ENCODE peak calls at places on chromosome 13, in nine cellular contexts. One of them, this sample, is unnamed.

GRCh38 chr13:98910501-98910951 is 67.3 kb downstream of the DOCK9 start:
- DNase-seq in colonic mucosa: no peak
- DNase-seq in heart right ventricle: peak
- DNase-seq in GOT3: no peak
- DNase-seq in left ventricle myocardium inferior: no peak
- DNase-seq in activated CD4-positive, alpha-beta T cell treated with anti-CD3 and anti-CD28 coated beads, Interleukin-2, amount 50 U/mL, for 24 hours: peak
- DNase-seq in globus pallidus: no peak
- DNase-seq in activated T-cell treated with anti-CD3 and anti-CD28 coated beads, Interleukin-2, amount 50 U/mL, for 72 hours: peak
- DNase-seq in substantia nigra: no peak
- DNase-seq in this sample: no peak

GRCh38 chr13:99528547-99528946 is 27.3 kb downstream of the TM9SF2 start:
- DNase-seq in substantia nigra: no peak
- DNase-seq in GOT3: no peak
- DNase-seq in heart right ventricle: no peak
- DNase-seq in colonic mucosa: no peak
- DNase-seq in activated CD4-positive, alpha-beta T cell treated with anti-CD3 and anti-CD28 coated beads, Interleukin-2, amount 50 U/mL, for 24 hours: no peak
- DNase-seq in activated T-cell treated with anti-CD3 and anti-CD28 coated beads, Interleukin-2, amount 50 U/mL, for 72 hours: no peak
- DNase-seq in globus pallidus: no peak
- DNase-seq in left ventricle myocardium inferior: no peak
- DNase-seq in this sample: no peak

GRCh38 chr13:52450012-52450792 is at the start of gene VPS36:
- DNase-seq in left ventricle myocardium inferior: peak
- DNase-seq in substantia nigra: peak
- DNase-seq in colonic mucosa: peak
- DNase-seq in heart right ventricle: peak
- DNase-seq in activated T-cell treated with anti-CD3 and anti-CD28 coated beads, Interleukin-2, amount 50 U/mL, for 72 hours: peak
- DNase-seq in GOT3: peak
- DNase-seq in activated CD4-positive, alpha-beta T cell treated with anti-CD3 and anti-CD28 coated beads, Interleukin-2, amount 50 U/mL, for 24 hours: peak
- DNase-seq in globus pallidus: peak
- DNase-seq in this sample: peak

GRCh38 chr13:32695602-32696250 is 109.5 kb downstream of the PDS5B start:
- DNase-seq in left ventricle myocardium inferior: no peak
- DNase-seq in GOT3: no peak
- DNase-seq in activated CD4-positive, alpha-beta T cell treated with anti-CD3 and anti-CD28 coated beads, Interleukin-2, amount 50 U/mL, for 24 hours: no peak
- DNase-seq in globus pallidus: no peak
- DNase-seq in heart right ventricle: no peak
- DNase-seq in colonic mucosa: no peak
- DNase-seq in substantia nigra: no peak
- DNase-seq in activated T-cell treated with anti-CD3 and anti-CD28 coated beads, Interleukin-2, amount 50 U/mL, for 72 hours: no peak
- DNase-seq in this sample: no peak

GRCh38 chr13:91401916-91402315 is 3.5 kb downstream of the GPC5 start:
- DNase-seq in heart right ventricle: no peak
- DNase-seq in left ventricle myocardium inferior: no peak
- DNase-seq in globus pallidus: no peak
- DNase-seq in substantia nigra: no peak
- DNase-seq in activated T-cell treated with anti-CD3 and anti-CD28 coated beads, Interleukin-2, amount 50 U/mL, for 72 hours: no peak
- DNase-seq in colonic mucosa: no peak
- DNase-seq in activated CD4-positive, alpha-beta T cell treated with anti-CD3 and anti-CD28 coated beads, Interleukin-2, amount 50 U/mL, for 24 hours: no peak
- DNase-seq in GOT3: no peak
- DNase-seq in this sample: no peak

GRCh38 chr13:85366759-85367417 is 432.3 kb downstream of the SLITRK6 start:
- DNase-seq in GOT3: no peak
- DNase-seq in globus pallidus: peak
- DNase-seq in heart right ventricle: no peak
- DNase-seq in left ventricle myocardium inferior: no peak
- DNase-seq in colonic mucosa: no peak
- DNase-seq in substantia nigra: no peak
- DNase-seq in activated CD4-positive, alpha-beta T cell treated with anti-CD3 and anti-CD28 coated beads, Interleukin-2, amount 50 U/mL, for 24 hours: no peak
- DNase-seq in activated T-cell treated with anti-CD3 and anti-CD28 coated beads, Interleukin-2, amount 50 U/mL, for 72 hours: no peak
- DNase-seq in this sample: no peak

GRCh38 chr13:98226520-98226919 is 49.5 kb upstream of the RNF113B start:
- DNase-seq in heart right ventricle: no peak
- DNase-seq in activated T-cell treated with anti-CD3 and anti-CD28 coated beads, Interleukin-2, amount 50 U/mL, for 72 hours: no peak
- DNase-seq in left ventricle myocardium inferior: no peak
- DNase-seq in colonic mucosa: no peak
- DNase-seq in activated CD4-positive, alpha-beta T cell treated with anti-CD3 and anti-CD28 coated beads, Interleukin-2, amount 50 U/mL, for 24 hours: no peak
- DNase-seq in substantia nigra: no peak
- DNase-seq in globus pallidus: no peak
- DNase-seq in GOT3: no peak
- DNase-seq in this sample: no peak

GRCh38 chr13:46754812-46755211 is 42.1 kb downstream of the ESD start:
- DNase-seq in left ventricle myocardium inferior: no peak
- DNase-seq in colonic mucosa: no peak
- DNase-seq in heart right ventricle: no peak
- DNase-seq in globus pallidus: no peak
- DNase-seq in GOT3: no peak
- DNase-seq in activated T-cell treated with anti-CD3 and anti-CD28 coated beads, Interleukin-2, amount 50 U/mL, for 72 hours: no peak
- DNase-seq in substantia nigra: no peak
- DNase-seq in activated CD4-positive, alpha-beta T cell treated with anti-CD3 and anti-CD28 coated beads, Interleukin-2, amount 50 U/mL, for 24 hours: no peak
- DNase-seq in this sample: no peak

GRCh38 chr13:69591437-69591836 is 516.2 kb upstream of the ATXN8OS start:
- DNase-seq in colonic mucosa: no peak
- DNase-seq in globus pallidus: no peak
- DNase-seq in heart right ventricle: no peak
- DNase-seq in substantia nigra: no peak
- DNase-seq in activated T-cell treated with anti-CD3 and anti-CD28 coated beads, Interleukin-2, amount 50 U/mL, for 72 hours: no peak
- DNase-seq in left ventricle myocardium inferior: no peak
- DNase-seq in GOT3: no peak
- DNase-seq in activated CD4-positive, alpha-beta T cell treated with anti-CD3 and anti-CD28 coated beads, Interleukin-2, amount 50 U/mL, for 24 hours: no peak
- DNase-seq in this sample: no peak

GRCh38 chr13:43335669-43336068 is 312.3 kb downstream of the DNAJC15 start:
- DNase-seq in activated T-cell treated with anti-CD3 and anti-CD28 coated beads, Interleukin-2, amount 50 U/mL, for 72 hours: no peak
- DNase-seq in GOT3: no peak
- DNase-seq in left ventricle myocardium inferior: no peak
- DNase-seq in activated CD4-positive, alpha-beta T cell treated with anti-CD3 and anti-CD28 coated beads, Interleukin-2, amount 50 U/mL, for 24 hours: no peak
- DNase-seq in substantia nigra: no peak
- DNase-seq in colonic mucosa: no peak
- DNase-seq in globus pallidus: no peak
- DNase-seq in heart right ventricle: no peak
- DNase-seq in this sample: no peak

GRCh38 chr13:52026246-52026626 is 1.7 kb downstream of the UTP14C start:
- DNase-seq in activated T-cell treated with anti-CD3 and anti-CD28 coated beads, Interleukin-2, amount 50 U/mL, for 72 hours: no peak
- DNase-seq in activated CD4-positive, alpha-beta T cell treated with anti-CD3 and anti-CD28 coated beads, Interleukin-2, amount 50 U/mL, for 24 hours: no peak
- DNase-seq in substantia nigra: no peak
- DNase-seq in colonic mucosa: no peak
- DNase-seq in heart right ventricle: no peak
- DNase-seq in globus pallidus: no peak
- DNase-seq in GOT3: no peak
- DNase-seq in left ventricle myocardium inferior: no peak
- DNase-seq in this sample: no peak

GRCh38 chr13:20828540-20829364 is 55.0 kb upstream of the EEF1AKMT1 start:
- DNase-seq in activated CD4-positive, alpha-beta T cell treated with anti-CD3 and anti-CD28 coated beads, Interleukin-2, amount 50 U/mL, for 24 hours: peak
- DNase-seq in activated T-cell treated with anti-CD3 and anti-CD28 coated beads, Interleukin-2, amount 50 U/mL, for 72 hours: peak
- DNase-seq in heart right ventricle: peak
- DNase-seq in left ventricle myocardium inferior: no peak
- DNase-seq in globus pallidus: peak
- DNase-seq in colonic mucosa: peak
- DNase-seq in GOT3: no peak
- DNase-seq in substantia nigra: no peak
- DNase-seq in this sample: peak

GRCh38 chr13:41751277-41751676 is 209.6 kb downstream of the VWA8 start:
- DNase-seq in left ventricle myocardium inferior: peak
- DNase-seq in activated CD4-positive, alpha-beta T cell treated with anti-CD3 and anti-CD28 coated beads, Interleukin-2, amount 50 U/mL, for 24 hours: no peak
- DNase-seq in substantia nigra: no peak
- DNase-seq in heart right ventricle: peak
- DNase-seq in GOT3: no peak
- DNase-seq in globus pallidus: no peak
- DNase-seq in activated T-cell treated with anti-CD3 and anti-CD28 coated beads, Interleukin-2, amount 50 U/mL, for 72 hours: no peak
- DNase-seq in colonic mucosa: no peak
- DNase-seq in this sample: no peak

GRCh38 chr13:109426690-109426990 is 359.7 kb downstream of the IRS2 start:
- DNase-seq in substantia nigra: no peak
- DNase-seq in left ventricle myocardium inferior: no peak
- DNase-seq in activated T-cell treated with anti-CD3 and anti-CD28 coated beads, Interleukin-2, amount 50 U/mL, for 72 hours: no peak
- DNase-seq in GOT3: no peak
- DNase-seq in globus pallidus: no peak
- DNase-seq in heart right ventricle: no peak
- DNase-seq in colonic mucosa: no peak
- DNase-seq in activated CD4-positive, alpha-beta T cell treated with anti-CD3 and anti-CD28 coated beads, Interleukin-2, amount 50 U/mL, for 24 hours: no peak
- DNase-seq in this sample: no peak

GRCh38 chr13:113588394-113589111 is 4.0 kb downstream of the TFDP1 start:
- DNase-seq in GOT3: no peak
- DNase-seq in heart right ventricle: no peak
- DNase-seq in colonic mucosa: peak
- DNase-seq in activated T-cell treated with anti-CD3 and anti-CD28 coated beads, Interleukin-2, amount 50 U/mL, for 72 hours: no peak
- DNase-seq in globus pallidus: no peak
- DNase-seq in substantia nigra: no peak
- DNase-seq in left ventricle myocardium inferior: no peak
- DNase-seq in activated CD4-positive, alpha-beta T cell treated with anti-CD3 and anti-CD28 coated beads, Interleukin-2, amount 50 U/mL, for 24 hours: no peak
- DNase-seq in this sample: no peak

GRCh38 chr13:41700790-41701310 is 243.5 kb downstream of the RGCC start:
- DNase-seq in left ventricle myocardium inferior: no peak
- DNase-seq in activated CD4-positive, alpha-beta T cell treated with anti-CD3 and anti-CD28 coated beads, Interleukin-2, amount 50 U/mL, for 24 hours: no peak
- DNase-seq in activated T-cell treated with anti-CD3 and anti-CD28 coated beads, Interleukin-2, amount 50 U/mL, for 72 hours: no peak
- DNase-seq in colonic mucosa: no peak
- DNase-seq in GOT3: no peak
- DNase-seq in heart right ventricle: peak
- DNase-seq in substantia nigra: no peak
- DNase-seq in globus pallidus: no peak
- DNase-seq in this sample: no peak

GRCh38 chr13:98798849-98799645 is 46.6 kb upstream of the SLC15A1 start:
- DNase-seq in substantia nigra: no peak
- DNase-seq in GOT3: no peak
- DNase-seq in activated CD4-positive, alpha-beta T cell treated with anti-CD3 and anti-CD28 coated beads, Interleukin-2, amount 50 U/mL, for 24 hours: no peak
- DNase-seq in colonic mucosa: no peak
- DNase-seq in globus pallidus: no peak
- DNase-seq in heart right ventricle: no peak
- DNase-seq in activated T-cell treated with anti-CD3 and anti-CD28 coated beads, Interleukin-2, amount 50 U/mL, for 72 hours: no peak
- DNase-seq in left ventricle myocardium inferior: no peak
- DNase-seq in this sample: no peak

This sample was measured in neuronal stem cell.